ENCODE peak calls at places on chromosome 17, in five cellular contexts. One of them, this sample, is unnamed.

GRCh38 chr17:81514735-81515529 is 2.3 kb upstream of the ACTG1 start:
- DNase-seq in A673: peak; percentile 78
- DNase-seq in foreskin keratinocyte: no peak
- DNase-seq in testis: peak; percentile 83
- DNase-seq in heart left ventricle: peak; percentile 94
- DNase-seq in this sample: peak; percentile 94

GRCh38 chr17:67519801-67520251 is 142.7 kb downstream of the PITPNC1 start:
- DNase-seq in A673: no peak
- DNase-seq in foreskin keratinocyte: no peak
- DNase-seq in testis: no peak
- DNase-seq in heart left ventricle: no peak
- DNase-seq in this sample: no peak

GRCh38 chr17:81132770-81133723 is 32.3 kb upstream of the PVALEF start:
- DNase-seq in A673: no peak
- DNase-seq in foreskin keratinocyte: no peak
- DNase-seq in testis: no peak
- DNase-seq in heart left ventricle: no peak
- DNase-seq in this sample: no peak

GRCh38 chr17:82974136-82974952 is 105.1 kb upstream of the METRNL start:
- DNase-seq in A673: no peak
- DNase-seq in foreskin keratinocyte: no peak
- DNase-seq in testis: peak; percentile 18
- DNase-seq in heart left ventricle: peak; percentile 21
- DNase-seq in this sample: no peak

GRCh38 chr17:60077672-60078519 is 825 bp downstream of the HEATR6 start:
- DNase-seq in A673: no peak
- DNase-seq in foreskin keratinocyte: no peak
- DNase-seq in testis: no peak
- DNase-seq in heart left ventricle: no peak
- DNase-seq in this sample: no peak

GRCh38 chr17:60598001-60598736 is 1.8 kb upstream of the PPM1D start:
- DNase-seq in A673: no peak
- DNase-seq in foreskin keratinocyte: no peak
- DNase-seq in testis: no peak
- DNase-seq in heart left ventricle: no peak
- DNase-seq in this sample: no peak

GRCh38 chr17:78803161-78803845 is 21.2 kb upstream of the CYTH1 start:
- DNase-seq in A673: no peak
- DNase-seq in foreskin keratinocyte: no peak
- DNase-seq in testis: no peak
- DNase-seq in heart left ventricle: peak; percentile 59
- DNase-seq in this sample: peak; percentile 67

GRCh38 chr17:36001862-36002603 is 680 bp upstream of the CCL15 start:
- DNase-seq in A673: no peak
- DNase-seq in foreskin keratinocyte: no peak
- DNase-seq in testis: no peak
- DNase-seq in heart left ventricle: no peak
- DNase-seq in this sample: no peak

GRCh38 chr17:29933379-29933778 is 3.4 kb upstream of the SSH2 start:
- DNase-seq in A673: peak; percentile 51
- DNase-seq in foreskin keratinocyte: no peak
- DNase-seq in testis: no peak
- DNase-seq in heart left ventricle: no peak
- DNase-seq in this sample: no peak

GRCh38 chr17:66957951-66958579 is 6.4 kb upstream of the CACNG4 start:
- DNase-seq in A673: no peak
- DNase-seq in foreskin keratinocyte: no peak
- DNase-seq in testis: no peak
- DNase-seq in heart left ventricle: no peak
- DNase-seq in this sample: no peak

GRCh38 chr17:43398724-43399595 is at the start of gene ARL4D:
- DNase-seq in A673: peak; percentile 72
- DNase-seq in foreskin keratinocyte: no peak
- DNase-seq in testis: peak; percentile 96
- DNase-seq in heart left ventricle: peak; percentile 95
- DNase-seq in this sample: peak; percentile 96

GRCh38 chr17:4446326-4447051 is 12.7 kb downstream of the SPNS3 start:
- DNase-seq in A673: no peak
- DNase-seq in foreskin keratinocyte: no peak
- DNase-seq in testis: no peak
- DNase-seq in heart left ventricle: no peak
- DNase-seq in this sample: no peak

GRCh38 chr17:4450710-4451316 is 17.1 kb downstream of the SPNS3 start:
- DNase-seq in A673: no peak
- DNase-seq in foreskin keratinocyte: no peak
- DNase-seq in testis: peak; percentile 34
- DNase-seq in heart left ventricle: no peak
- DNase-seq in this sample: no peak

GRCh38 chr17:4445731-4446130 is 12.0 kb downstream of the SPNS3 start:
- DNase-seq in A673: no peak
- DNase-seq in foreskin keratinocyte: no peak
- DNase-seq in testis: no peak
- DNase-seq in heart left ventricle: no peak
- DNase-seq in this sample: no peak

GRCh38 chr17:4448197-4448980 is 14.6 kb downstream of the SPNS3 start:
- DNase-seq in A673: no peak
- DNase-seq in foreskin keratinocyte: peak; percentile 15
- DNase-seq in testis: no peak
- DNase-seq in heart left ventricle: no peak
- DNase-seq in this sample: no peak

DNA sequence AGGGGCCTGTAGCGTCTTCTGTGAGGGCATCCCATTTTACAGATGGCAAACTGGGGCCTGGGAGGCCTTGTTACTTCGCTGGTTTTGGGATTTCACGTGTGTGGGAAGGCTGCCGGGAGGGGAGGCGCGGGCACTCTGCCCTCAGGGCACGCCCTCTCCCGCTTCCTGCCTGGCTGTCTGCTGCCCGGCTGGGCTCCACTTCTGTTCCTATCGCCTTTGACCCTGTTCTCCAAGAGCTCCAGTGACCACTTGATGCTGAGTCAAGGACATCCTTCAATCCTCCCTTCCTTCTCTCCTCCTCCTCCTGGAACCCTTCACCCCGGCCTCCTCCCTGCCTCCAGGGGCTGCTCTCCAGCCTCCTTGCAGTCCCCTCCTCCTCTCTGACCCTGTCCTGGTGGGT is 16.0 kb downstream of the SPNS3 start:
- DNase-seq in A673: no peak
- DNase-seq in foreskin keratinocyte: no peak
- DNase-seq in testis: peak; percentile 55
- DNase-seq in heart left ventricle: no peak
- DNase-seq in this sample: no peak
- H3K4me1 ChIP-seq in A673: no peaks in the 10 kb centered on the region
- H3K4me1 ChIP-seq in foreskin keratinocyte: no peaks in the 10 kb centered on the region
- H3K4me1 ChIP-seq in testis: peaks cover 13% of the 10 kb centered on the region
- H3K4me1 ChIP-seq in heart left ventricle: peaks cover 19% of the 10 kb centered on the region
- H3K4me1 ChIP-seq in this sample: no peaks in the 10 kb centered on the region

GRCh38 chr17:27525316-27525715 is 69.1 kb downstream of the KSR1 start:
- DNase-seq in A673: no peak
- DNase-seq in foreskin keratinocyte: no peak
- DNase-seq in testis: no peak
- DNase-seq in heart left ventricle: no peak
- DNase-seq in this sample: no peak
- H3K4me1 ChIP-seq in A673: peaks cover 32% of the 10 kb centered on the region
- H3K4me1 ChIP-seq in foreskin keratinocyte: no peaks in the 10 kb centered on the region
- H3K4me1 ChIP-seq in testis: peaks cover 22% of the 10 kb centered on the region
- H3K4me1 ChIP-seq in heart left ventricle: peaks cover 9% of the 10 kb centered on the region
- H3K4me1 ChIP-seq in this sample: no peaks in the 10 kb centered on the region

DNA sequence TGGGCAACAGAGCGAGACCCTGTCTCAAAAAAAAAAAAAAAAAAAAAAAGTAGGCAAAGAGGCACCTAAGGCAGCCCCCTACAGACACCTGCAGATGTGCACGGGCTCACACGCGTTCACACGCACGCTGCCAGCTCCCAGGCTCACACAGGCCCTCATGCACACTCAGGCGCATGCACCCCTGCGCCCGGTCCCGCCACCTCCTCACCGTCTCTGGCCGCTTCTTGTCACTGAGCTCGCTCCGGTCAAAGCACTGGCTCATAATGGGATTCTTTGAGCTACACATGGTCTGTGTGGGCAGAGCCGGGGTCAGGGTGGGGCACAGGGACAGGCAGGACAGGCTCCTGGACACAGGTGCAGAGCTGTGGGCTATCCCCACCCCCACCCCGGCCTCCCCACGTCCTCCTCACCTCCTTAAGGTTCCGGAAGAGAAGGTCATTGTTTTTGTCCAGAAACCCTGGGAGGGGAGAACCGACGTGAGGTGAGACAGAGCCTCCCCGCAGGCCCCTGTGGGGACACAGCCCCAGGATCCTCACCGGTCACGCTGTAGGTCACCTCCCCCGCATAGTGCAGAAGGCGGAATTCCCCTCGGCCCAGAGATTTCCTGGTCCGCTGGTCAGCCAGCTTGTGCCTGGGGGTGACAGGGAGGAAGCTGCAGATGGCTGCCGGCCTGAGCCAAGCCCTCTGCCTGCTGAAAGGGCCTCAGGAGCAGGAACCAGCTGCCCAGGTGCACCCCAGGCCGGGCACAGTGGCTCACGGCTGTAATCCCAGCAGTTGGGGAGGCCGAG is 17.9 kb downstream of the MYO1C start:
- DNase-seq in A673: no peak
- DNase-seq in foreskin keratinocyte: no peak
- DNase-seq in testis: no peak
- DNase-seq in heart left ventricle: no peak
- DNase-seq in this sample: no peak
- H3K4me1 ChIP-seq in A673: peaks cover 14% of the 10 kb centered on the region
- H3K4me1 ChIP-seq in foreskin keratinocyte: no peaks in the 10 kb centered on the region
- H3K4me1 ChIP-seq in testis: peaks cover 4% of the 10 kb centered on the region
- H3K4me1 ChIP-seq in heart left ventricle: no peaks in the 10 kb centered on the region
- H3K4me1 ChIP-seq in this sample: no peaks in the 10 kb centered on the region

GRCh38 chr17:77478281-77478680 is 337.5 kb downstream of the SEC14L1 start:
- DNase-seq in A673: no peak
- DNase-seq in foreskin keratinocyte: no peak
- DNase-seq in testis: no peak
- DNase-seq in heart left ventricle: no peak
- DNase-seq in this sample: no peak
- H3K4me1 ChIP-seq in A673: peaks cover 76% of the 10 kb centered on the region
- H3K4me1 ChIP-seq in foreskin keratinocyte: peaks cover 49% of the 10 kb centered on the region
- H3K4me1 ChIP-seq in testis: peaks cover 100% of the 10 kb centered on the region
- H3K4me1 ChIP-seq in heart left ventricle: peaks cover 57% of the 10 kb centered on the region
- H3K4me1 ChIP-seq in this sample: peaks cover 2% of the 10 kb centered on the region

GRCh38 chr17:40103082-40103741 is 2.8 kb upstream of the NR1D1 start:
- DNase-seq in A673: no peak
- DNase-seq in foreskin keratinocyte: no peak
- DNase-seq in testis: no peak
- DNase-seq in heart left ventricle: no peak
- DNase-seq in this sample: no peak
- H3K4me1 ChIP-seq in A673: peaks cover 32% of the 10 kb centered on the region
- H3K4me1 ChIP-seq in foreskin keratinocyte: peaks cover 18% of the 10 kb centered on the region
- H3K4me1 ChIP-seq in testis: peaks cover 76% of the 10 kb centered on the region
- H3K4me1 ChIP-seq in heart left ventricle: peaks cover 70% of the 10 kb centered on the region
- H3K4me1 ChIP-seq in this sample: peaks cover 3% of the 10 kb centered on the region

GRCh38 chr17:65459667-65460415 is 101.6 kb downstream of the AXIN2 start:
- DNase-seq in A673: no peak
- DNase-seq in foreskin keratinocyte: no peak
- DNase-seq in testis: no peak
- DNase-seq in heart left ventricle: no peak
- DNase-seq in this sample: no peak
- H3K4me1 ChIP-seq in A673: no peaks in the 10 kb centered on the region
- H3K4me1 ChIP-seq in foreskin keratinocyte: no peaks in the 10 kb centered on the region
- H3K4me1 ChIP-seq in testis: no peaks in the 10 kb centered on the region
- H3K4me1 ChIP-seq in heart left ventricle: no peaks in the 10 kb centered on the region
- H3K4me1 ChIP-seq in this sample: no peaks in the 10 kb centered on the region